ENCODE peak calls at places on chromosomes 5 and 9, in eight cellular contexts. Q is HFF-Myc; T is heart right ventricle; I is CD8-positive, alpha-beta T cell; K is GM12865; N is coronary artery; U is Calu3; V is left ventricle myocardium inferior. B is an unnamed sample.

GRCh38 chr9:21357479-21358290 is 7.0 kb upstream of the IFNA6 start:
- DNase-seq in Q (no peak), T (no peak), I (no peak), K (peak), N (no peak), U (no peak), V (no peak), B (no peak)

GRCh38 chr9:9016597-9016996 is 1217.0 kb upstream of the DMAC1 start:
- DNase-seq in Q (no peak), T (no peak), I (no peak), K (no peak), N (no peak), U (no peak), V (no peak), B (no peak)

GRCh38 chr5:2996248-2996647 is 244.8 kb upstream of the IRX2 start:
- DNase-seq in Q (no peak), T (no peak), I (no peak), K (no peak), N (peak), U (no peak), V (no peak), B (no peak)

GRCh38 chr9:19223724-19224123 is 6.8 kb upstream of the DENND4C start:
- DNase-seq in Q (no peak), T (no peak), I (no peak), K (no peak), N (no peak), U (no peak), V (no peak), B (no peak)

GRCh38 chr5:167708449-167708848 is 583.0 kb upstream of the WWC1 start:
- DNase-seq in Q (no peak), T (no peak), I (no peak), K (no peak), N (no peak), U (no peak), V (no peak), B (no peak)

GRCh38 chr5:105263522-105263921 is 1700.9 kb upstream of the NUDT12 start:
- DNase-seq in Q (no peak), T (no peak), I (no peak), K (no peak), N (no peak), U (no peak), V (no peak), B (no peak)

GRCh38 chr5:1788828-1789227 is 10.8 kb downstream of the MRPL36 start:
- DNase-seq in Q (no peak), T (no peak), I (no peak), K (no peak), N (no peak), U (no peak), V (no peak), B (no peak)

GRCh38 chr9:88994820-88995180 is 3.5 kb downstream of the S1PR3 start:
- DNase-seq in Q (no peak), T (no peak), I (no peak), K (no peak), N (no peak), U (no peak), V (no peak), B (no peak)

GRCh38 chr9:7058539-7058938 is 300.8 kb downstream of the KDM4C start:
- DNase-seq in Q (no peak), T (no peak), I (no peak), K (no peak), N (no peak), U (no peak), V (no peak), B (no peak)

GRCh38 chr5:158531899-158532298 is 567.8 kb downstream of the EBF1 start:
- DNase-seq in Q (no peak), T (no peak), I (no peak), K (no peak), N (no peak), U (no peak), V (no peak), B (no peak)

GRCh38 chr5:41870621-41871048 is 410 bp upstream of the OXCT1 start:
- DNase-seq in Q (no peak), T (no peak), I (no peak), K (no peak), N (no peak), U (no peak), V (no peak), B (no peak)

GRCh38 chr9:116543731-116544400 is 143.2 kb upstream of the TRIM32 start:
- DNase-seq in Q (no peak), T (peak), I (no peak), K (no peak), N (no peak), U (no peak), V (peak), B (no peak)

GRCh38 chr9:115118471-115119156 is 657 bp upstream of the TNC start:
- DNase-seq in Q (peak), T (peak), I (no peak), K (no peak), N (peak), U (peak), V (peak), B (no peak)

GRCh38 chr5:171840701-171841522 is 55.3 kb downstream of the SMIM23 start:
- DNase-seq in Q (no peak), T (no peak), I (no peak), K (no peak), N (no peak), U (no peak), V (no peak), B (no peak)

DNA sequence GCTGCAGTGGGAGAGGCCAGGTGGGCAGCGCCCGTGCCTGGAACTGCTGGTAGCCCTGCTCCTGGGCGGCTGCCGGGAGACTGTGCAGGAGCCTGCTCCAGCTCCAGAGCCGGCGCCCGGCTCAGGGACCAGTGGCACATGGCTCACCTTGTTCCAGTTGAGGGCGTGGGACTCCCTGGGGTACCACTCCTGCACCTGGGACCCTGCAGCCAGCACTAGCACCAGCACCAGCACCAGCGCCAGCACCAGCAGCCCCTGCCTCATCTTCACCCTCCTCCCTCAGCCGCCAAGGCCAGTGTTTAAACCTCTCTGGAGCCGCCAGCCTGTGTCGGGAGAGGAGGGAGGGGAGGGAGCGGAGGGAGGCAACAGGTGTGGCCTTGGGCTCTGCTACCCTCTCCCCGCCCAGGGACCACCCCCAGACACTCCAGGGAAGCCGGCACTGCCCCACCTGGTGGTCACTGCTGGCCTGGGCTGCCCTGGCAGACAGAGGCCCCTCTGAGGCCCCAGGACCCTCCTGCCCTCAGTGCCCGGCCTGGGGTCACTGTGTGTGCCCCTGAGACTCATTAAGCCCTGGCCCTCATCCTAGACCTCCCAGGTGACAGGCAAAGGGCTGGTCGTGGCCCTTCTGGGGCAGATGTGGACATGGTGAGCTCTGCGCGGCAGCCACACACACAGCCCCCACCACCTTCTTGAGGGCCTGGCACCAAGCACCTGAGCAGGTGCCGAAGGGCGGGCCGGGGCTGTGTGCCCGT is at the start of gene LCN10:
- DNase-seq in Q (no peak), T (no peak), I (no peak), K (no peak), N (no peak), U (peak), V (no peak), B (peak)
- TF ChIP-seq CTCF in Q (peak), T (peak), I (no peak), K (no peak), N (no peak), U (peak), V (peak), B (peak)

GRCh38 chr5:22242532-22242931 is 610.6 kb downstream of the CDH12 start:
- DNase-seq in Q (no peak), T (no peak), I (no peak), K (no peak), N (no peak), U (no peak), V (no peak), B (no peak)
- TF ChIP-seq CTCF in Q (no peak), T (no peak), I (no peak), K (no peak), N (no peak), U (no peak), V (no peak), B (peak)

GRCh38 chr5:149759986-149760699 is 30.0 kb downstream of the PPARGC1B start:
- DNase-seq in Q (no peak), T (no peak), I (no peak), K (no peak), N (no peak), U (no peak), V (peak), B (no peak)
- TF ChIP-seq CTCF in Q (no peak), T (peak), I (no peak), K (no peak), N (no peak), U (no peak), V (peak), B (no peak)

GRCh38 chr5:169356811-169357210 is 55.9 kb upstream of the SLIT3 start:
- DNase-seq in Q (no peak), T (no peak), I (no peak), K (no peak), N (no peak), U (no peak), V (no peak), B (no peak)
- TF ChIP-seq CTCF in Q (no peak), T (no peak), I (no peak), K (no peak), N (no peak), U (no peak), V (no peak), B (no peak)

B was measured in progenitor cell of endocrine pancreas.